ENCODE peak calls at places on chromosome 22, in six cellular contexts. One of them, this sample, is unnamed. For H3K9me3, the result is how much of the 10 kb centered on the place peaks cover.

GRCh38 chr22:44298331-44299087 is 14.2 kb downstream of the SHISAL1 start:
- DNase-seq in esophagus squamous epithelium: no peak
- DNase-seq in HCT116: no peak
- DNase-seq in heart left ventricle: no peak
- DNase-seq in endothelial cell of umbilical vein: no peak
- DNase-seq in gastrocnemius medialis: no peak
- DNase-seq in this sample: peak

GRCh38 chr22:39625554-39626537 is 55.3 kb downstream of the CACNA1I start:
- DNase-seq in HCT116: no peak
- DNase-seq in heart left ventricle: no peak
- DNase-seq in esophagus squamous epithelium: no peak
- DNase-seq in gastrocnemius medialis: no peak
- DNase-seq in endothelial cell of umbilical vein: no peak
- DNase-seq in this sample: no peak

GRCh38 chr22:32996276-32996675 is 61.9 kb downstream of the SYN3 start:
- DNase-seq in esophagus squamous epithelium: no peak
- DNase-seq in endothelial cell of umbilical vein: no peak
- DNase-seq in gastrocnemius medialis: no peak
- DNase-seq in HCT116: no peak
- DNase-seq in heart left ventricle: no peak
- DNase-seq in this sample: no peak

GRCh38 chr22:41828516-41828915 is 4.4 kb upstream of the SREBF2 start:
- DNase-seq in esophagus squamous epithelium: no peak
- DNase-seq in HCT116: no peak
- DNase-seq in endothelial cell of umbilical vein: no peak
- DNase-seq in heart left ventricle: no peak
- DNase-seq in gastrocnemius medialis: no peak
- DNase-seq in this sample: no peak

GRCh38 chr22:43970037-43970747 is 14.9 kb downstream of the SAMM50 start:
- DNase-seq in gastrocnemius medialis: no peak
- DNase-seq in heart left ventricle: no peak
- DNase-seq in esophagus squamous epithelium: no peak
- DNase-seq in HCT116: no peak
- DNase-seq in endothelial cell of umbilical vein: no peak
- DNase-seq in this sample: no peak

GRCh38 chr22:26542831-26543230 is 30.6 kb upstream of the TFIP11 start:
- DNase-seq in gastrocnemius medialis: no peak
- DNase-seq in HCT116: no peak
- DNase-seq in esophagus squamous epithelium: no peak
- DNase-seq in heart left ventricle: no peak
- DNase-seq in endothelial cell of umbilical vein: no peak
- DNase-seq in this sample: no peak

GRCh38 chr22:24580276-24580675 is 12.6 kb downstream of the LRRC75B start:
- DNase-seq in heart left ventricle: no peak
- DNase-seq in gastrocnemius medialis: no peak
- DNase-seq in esophagus squamous epithelium: no peak
- DNase-seq in HCT116: no peak
- DNase-seq in endothelial cell of umbilical vein: no peak
- DNase-seq in this sample: no peak

GRCh38 chr22:28021998-28022660 is 103.1 kb upstream of the PITPNB start:
- DNase-seq in esophagus squamous epithelium: no peak
- DNase-seq in gastrocnemius medialis: no peak
- DNase-seq in heart left ventricle: peak
- DNase-seq in endothelial cell of umbilical vein: no peak
- DNase-seq in HCT116: no peak
- DNase-seq in this sample: no peak

GRCh38 chr22:32313532-32313931 is 44.1 kb upstream of the RFPL3 start:
- DNase-seq in endothelial cell of umbilical vein: no peak
- DNase-seq in HCT116: no peak
- DNase-seq in heart left ventricle: no peak
- DNase-seq in esophagus squamous epithelium: no peak
- DNase-seq in gastrocnemius medialis: no peak
- DNase-seq in this sample: no peak

GRCh38 chr22:33329398-33329797 is 271.2 kb upstream of the SYN3 start:
- DNase-seq in heart left ventricle: no peak
- DNase-seq in HCT116: no peak
- DNase-seq in esophagus squamous epithelium: no peak
- DNase-seq in endothelial cell of umbilical vein: no peak
- DNase-seq in gastrocnemius medialis: no peak
- DNase-seq in this sample: no peak

GRCh38 chr22:20312396-20313191 is 7.3 kb downstream of the DGCR6L start:
- DNase-seq in heart left ventricle: no peak
- DNase-seq in esophagus squamous epithelium: no peak
- DNase-seq in endothelial cell of umbilical vein: no peak
- DNase-seq in gastrocnemius medialis: no peak
- DNase-seq in HCT116: no peak
- DNase-seq in this sample: no peak

GRCh38 chr22:50184004-50184461 is 1.7 kb upstream of the TRABD start:
- DNase-seq in endothelial cell of umbilical vein: no peak
- DNase-seq in esophagus squamous epithelium: no peak
- DNase-seq in gastrocnemius medialis: no peak
- DNase-seq in heart left ventricle: peak
- DNase-seq in HCT116: no peak
- DNase-seq in this sample: peak

GRCh38 chr22:39092111-39092867 is 4.8 kb upstream of the APOBEC3H start:
- DNase-seq in gastrocnemius medialis: no peak
- DNase-seq in endothelial cell of umbilical vein: no peak
- DNase-seq in heart left ventricle: no peak
- DNase-seq in esophagus squamous epithelium: no peak
- DNase-seq in HCT116: no peak
- DNase-seq in this sample: no peak

GRCh38 chr22:50498322-50498861 is 9.1 kb downstream of the LMF2 start:
- DNase-seq in gastrocnemius medialis: no peak
- DNase-seq in HCT116: peak
- DNase-seq in esophagus squamous epithelium: no peak
- DNase-seq in heart left ventricle: no peak
- DNase-seq in endothelial cell of umbilical vein: peak
- DNase-seq in this sample: no peak

GRCh38 chr22:28246392-28246791 is 327.3 kb upstream of the PITPNB start:
- DNase-seq in heart left ventricle: no peak
- DNase-seq in endothelial cell of umbilical vein: no peak
- DNase-seq in gastrocnemius medialis: no peak
- DNase-seq in HCT116: no peak
- DNase-seq in esophagus squamous epithelium: no peak
- DNase-seq in this sample: no peak

GRCh38 chr22:32534252-32535215 is 59.9 kb downstream of the FBXO7 start:
- DNase-seq in heart left ventricle: peak
- DNase-seq in esophagus squamous epithelium: no peak
- DNase-seq in gastrocnemius medialis: no peak
- DNase-seq in HCT116: no peak
- DNase-seq in endothelial cell of umbilical vein: no peak
- DNase-seq in this sample: peak

GRCh38 chr22:19773470-19774040 is 13.0 kb downstream of the TBX1 start:
- DNase-seq in heart left ventricle: no peak
- DNase-seq in esophagus squamous epithelium: no peak
- DNase-seq in HCT116: no peak
- DNase-seq in gastrocnemius medialis: no peak
- DNase-seq in endothelial cell of umbilical vein: no peak
- DNase-seq in this sample: no peak

DNA sequence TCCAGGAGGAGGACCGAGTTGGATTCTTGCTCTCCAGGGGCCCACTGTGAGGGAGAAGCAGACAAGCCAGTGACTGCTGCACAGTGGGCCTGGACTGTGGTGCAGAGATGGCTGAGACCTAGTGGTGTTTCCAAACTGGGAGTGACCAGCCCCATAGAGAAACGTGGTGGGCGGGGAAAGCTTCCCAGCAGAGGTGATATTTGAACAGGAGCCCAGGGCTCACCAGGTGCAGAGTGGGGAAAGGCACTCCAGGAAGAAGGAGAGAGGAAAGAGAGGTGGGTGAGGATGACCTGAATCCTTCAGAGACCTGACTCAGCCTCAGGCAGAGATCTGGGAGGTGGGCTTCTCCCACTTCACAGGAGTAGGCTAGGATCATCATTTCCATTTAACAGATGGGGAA is 52.1 kb upstream of the RASD2 start:
- DNase-seq in esophagus squamous epithelium: no peak
- DNase-seq in endothelial cell of umbilical vein: no peak
- DNase-seq in heart left ventricle: no peak
- DNase-seq in gastrocnemius medialis: no peak
- DNase-seq in HCT116: no peak
- DNase-seq in this sample: no peak
- H3K9me3 ChIP-seq in esophagus squamous epithelium: under half
- H3K9me3 ChIP-seq in endothelial cell of umbilical vein: under half
- H3K9me3 ChIP-seq in heart left ventricle: under half
- H3K9me3 ChIP-seq in gastrocnemius medialis: under half
- H3K9me3 ChIP-seq in HCT116: under half
- H3K9me3 ChIP-seq in this sample: under half

GRCh38 chr22:30423959-30424380 is 1.6 kb upstream of the MTFP1 start:
- DNase-seq in gastrocnemius medialis: peak
- DNase-seq in HCT116: peak
- DNase-seq in esophagus squamous epithelium: peak
- DNase-seq in heart left ventricle: peak
- DNase-seq in endothelial cell of umbilical vein: peak
- DNase-seq in this sample: peak

GRCh38 chr22:30425616-30426394 is at the start of gene MTFP1:
- DNase-seq in heart left ventricle: peak
- DNase-seq in gastrocnemius medialis: peak
- DNase-seq in esophagus squamous epithelium: no peak
- DNase-seq in endothelial cell of umbilical vein: peak
- DNase-seq in HCT116: no peak
- DNase-seq in this sample: peak

GRCh38 chr22:30423296-30423958 is 2.1 kb upstream of the MTFP1 start:
- DNase-seq in endothelial cell of umbilical vein: no peak
- DNase-seq in gastrocnemius medialis: no peak
- DNase-seq in HCT116: no peak
- DNase-seq in esophagus squamous epithelium: no peak
- DNase-seq in heart left ventricle: peak
- DNase-seq in this sample: no peak

GRCh38 chr22:30425327-30425615 is 297 bp upstream of the MTFP1 start:
- DNase-seq in heart left ventricle: no peak
- DNase-seq in gastrocnemius medialis: no peak
- DNase-seq in HCT116: no peak
- DNase-seq in esophagus squamous epithelium: no peak
- DNase-seq in endothelial cell of umbilical vein: no peak
- DNase-seq in this sample: no peak

DNA sequence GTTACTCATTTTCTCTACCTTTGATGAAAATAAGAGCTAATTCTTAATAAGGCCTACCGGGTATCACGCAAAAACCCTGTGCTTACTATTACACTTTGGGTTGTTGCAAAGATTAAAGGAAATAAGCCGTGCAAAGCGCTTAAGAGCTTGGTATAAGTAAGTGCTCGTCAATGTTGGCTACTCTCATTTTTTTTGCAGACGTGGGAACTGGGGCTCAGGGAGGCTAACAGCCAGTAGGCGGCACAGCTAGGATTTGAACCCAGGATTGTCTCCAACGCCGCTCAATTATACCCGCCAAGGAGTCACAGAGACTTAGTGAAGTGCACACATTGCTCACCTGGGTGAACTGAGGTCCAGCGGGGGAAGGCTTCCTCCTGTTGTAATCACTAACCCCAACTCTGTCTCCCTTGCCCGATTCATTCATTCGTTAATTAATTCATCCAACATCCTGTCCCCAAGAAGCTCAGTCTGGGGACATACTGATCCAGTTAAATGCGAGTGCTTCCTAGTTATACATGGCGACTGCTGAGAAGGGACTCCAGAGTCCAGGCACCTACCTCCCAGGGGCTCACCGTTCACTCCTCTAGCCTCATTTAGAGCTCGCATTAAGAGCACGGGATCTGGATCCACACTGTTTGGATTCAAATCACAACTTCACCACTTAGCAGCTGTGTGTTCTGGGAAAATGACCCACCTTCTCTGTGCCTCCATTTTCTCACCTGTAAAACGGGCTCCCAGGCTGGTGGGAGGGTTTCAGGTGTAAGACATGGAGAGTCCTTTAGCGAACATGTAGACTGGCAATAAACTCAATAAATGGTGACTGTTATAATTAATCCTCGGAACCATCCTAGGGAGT is 869 bp upstream of the MTFP1 start:
- DNase-seq in esophagus squamous epithelium: no peak
- DNase-seq in heart left ventricle: no peak
- DNase-seq in gastrocnemius medialis: no peak
- DNase-seq in endothelial cell of umbilical vein: no peak
- DNase-seq in HCT116: no peak
- DNase-seq in this sample: peak
- H3K27ac ChIP-seq in esophagus squamous epithelium: peak
- H3K27ac ChIP-seq in heart left ventricle: peak
- H3K27ac ChIP-seq in gastrocnemius medialis: peak
- H3K27ac ChIP-seq in endothelial cell of umbilical vein: peak
- H3K27ac ChIP-seq in HCT116: peak
- H3K27ac ChIP-seq in this sample: peak

DNA sequence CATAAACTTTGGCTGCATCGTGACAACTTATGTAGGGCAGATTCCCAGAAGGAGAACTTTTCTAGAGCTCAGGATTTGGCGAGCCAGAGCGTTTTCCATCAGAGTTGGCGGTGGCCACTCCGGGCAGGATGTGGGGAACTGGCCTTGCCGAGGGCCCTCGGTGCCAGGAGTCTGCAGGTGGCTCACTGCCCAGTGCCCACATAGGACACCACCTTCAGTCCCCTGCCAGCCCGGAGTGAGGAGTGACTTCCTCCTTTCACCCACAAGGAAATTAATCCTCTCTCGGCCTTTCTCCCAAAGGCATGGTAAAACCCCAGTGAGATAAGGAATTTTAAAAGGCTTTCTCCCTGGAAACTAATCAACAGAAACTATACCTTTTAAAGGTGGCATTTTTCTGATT is 1.6 kb upstream of the LGALS2 start:
- DNase-seq in esophagus squamous epithelium: no peak
- DNase-seq in HCT116: no peak
- DNase-seq in endothelial cell of umbilical vein: no peak
- DNase-seq in gastrocnemius medialis: no peak
- DNase-seq in heart left ventricle: peak
- DNase-seq in this sample: peak
- TF ChIP-seq POLR2A in esophagus squamous epithelium: no peak
- TF ChIP-seq POLR2A in HCT116: no peak
- TF ChIP-seq POLR2A in endothelial cell of umbilical vein: no peak
- TF ChIP-seq POLR2A in gastrocnemius medialis: no peak
- TF ChIP-seq POLR2A in heart left ventricle: no peak
- TF ChIP-seq POLR2A in this sample: no peak

DNA sequence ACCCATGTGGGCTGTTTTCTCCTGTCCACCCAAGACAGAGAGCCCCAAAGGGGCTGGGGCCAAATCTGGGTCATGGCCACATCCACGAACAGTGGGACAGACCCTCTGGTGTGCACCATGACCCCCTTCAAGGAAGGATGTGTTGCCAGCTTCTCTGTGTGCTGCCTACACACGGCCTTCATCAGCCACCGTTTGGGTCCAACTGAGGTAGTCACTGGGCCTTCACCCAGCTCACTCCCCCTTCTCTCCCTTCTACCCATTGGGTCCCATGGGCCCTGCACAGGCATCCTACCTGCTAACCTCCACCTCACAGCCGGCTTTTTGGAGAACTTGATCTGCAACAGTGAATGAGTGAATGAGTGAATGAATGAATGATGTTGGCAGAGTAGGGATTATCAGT is 1484.9 kb downstream of the BRD1 start:
- DNase-seq in HCT116: no peak
- DNase-seq in gastrocnemius medialis: no peak
- DNase-seq in heart left ventricle: no peak
- DNase-seq in esophagus squamous epithelium: no peak
- DNase-seq in endothelial cell of umbilical vein: no peak
- DNase-seq in this sample: no peak
- H3K9me3 ChIP-seq in HCT116: under half
- H3K9me3 ChIP-seq in gastrocnemius medialis: under half
- H3K9me3 ChIP-seq in heart left ventricle: under half
- H3K9me3 ChIP-seq in esophagus squamous epithelium: under half
- H3K9me3 ChIP-seq in endothelial cell of umbilical vein: under half
- H3K9me3 ChIP-seq in this sample: under half